ENCODE peak calls at places on chromosomes 4 and X, in four cellular contexts. T, H, R and F are unnamed samples.
A peak's percentile ranks its signal among the peaks of the same experiment; 100 is the strongest.

GRCh38 chr4:149638073-149638472 is 177.6 kb downstream of the IQCM start:
- DNase-seq in T (no peak), H (no peak), R (no peak), F (no peak)

GRCh38 chr4:20662851-20663250 is 37.4 kb upstream of the PACRGL start:
- DNase-seq in T (no peak), H (no peak), R (no peak), F (no peak)

GRCh38 chr4:91220315-91220714 is 1083.5 kb upstream of the GRID2 start:
- DNase-seq in T (no peak), H (no peak), R (no peak), F (no peak)

GRCh38 chrX:17453791-17454190 is 78.8 kb downstream of the NHS start:
- DNase-seq in T (no peak), H (no peak), R (no peak), F (no peak)

GRCh38 chr4:109947457-109947856 is 34.8 kb downstream of the EGF start:
- DNase-seq in T (no peak), H (no peak), R (no peak), F (no peak)

GRCh38 chrX:113675278-113675677 is 834.6 kb upstream of the AMOT start:
- DNase-seq in T (no peak), H (no peak), R (no peak), F (no peak)

GRCh38 chr4:121668368-121669162 is 28.2 kb downstream of the ANXA5 start:
- DNase-seq in T (no peak), H (no peak), R (no peak), F (no peak)

GRCh38 chrX:101759000-101759399 is 99.3 kb upstream of the ARMCX2 start:
- DNase-seq in T (no peak), H (no peak), R (peak; percentile 7), F (no peak)

GRCh38 chr4:2289955-2290333 is 28.0 kb upstream of the MXD4 start:
- DNase-seq in T (no peak), H (no peak), R (no peak), F (peak; percentile 14)

GRCh38 chr4:157052429-157053040 is 23.4 kb upstream of the GLRB start:
- DNase-seq in T (no peak), H (no peak), R (no peak), F (no peak)

GRCh38 chr4:13599159-13599558 is 28.4 kb downstream of the BOD1L1 start:
- DNase-seq in T (no peak), H (no peak), R (no peak), F (no peak)
- TF ChIP-seq CTCF in T (no peak), H (peak; percentile 13), R (no peak), F (no peak)

GRCh38 chrX:149937881-149938426 is 337 bp downstream of the EOLA2 start:
- DNase-seq in T (peak; percentile 23), H (no peak), R (no peak), F (no peak)

GRCh38 chrX:149938427-149939270 is at the start of gene EOLA2:
- DNase-seq in T (peak; percentile 96), H (no peak), R (peak; percentile 93), F (peak; percentile 85)

GRCh38 chrX:149939271-149940014 is 1.2 kb upstream of the EOLA2 start:
- DNase-seq in T (peak; percentile 94), H (no peak), R (peak; percentile 96), F (peak; percentile 93)

GRCh38 chrX:149940015-149940716 is 1.9 kb upstream of the EOLA2 start:
- DNase-seq in T (peak; percentile 93), H (peak; percentile 47), R (peak; percentile 95), F (peak; percentile 86)
- TF ChIP-seq CTCF in T (peak; percentile 45), H (peak; percentile 40), R (no peak), F (peak; percentile 36)

GRCh38 chr4:112564706-112565270 is 48.8 kb upstream of the NEUROG2 start:
- DNase-seq in T (no peak), H (no peak), R (no peak), F (no peak)
- TF ChIP-seq CTCF in T (no peak), H (no peak), R (no peak), F (no peak)

GRCh38 chrX:43702079-43702524 is 46.0 kb downstream of the MAOA start:
- DNase-seq in T (no peak), H (no peak), R (no peak), F (no peak)

GRCh38 chrX:43706786-43707185 is 50.7 kb downstream of the MAOA start:
- DNase-seq in T (no peak), H (no peak), R (no peak), F (no peak)

GRCh38 chrX:43702660-43703059 is 46.6 kb downstream of the MAOA start:
- DNase-seq in T (no peak), H (no peak), R (no peak), F (no peak)

GRCh38 chrX:43703211-43703791 is 47.2 kb downstream of the MAOA start:
- DNase-seq in T (no peak), H (no peak), R (no peak), F (no peak)

GRCh38 chrX:43707812-43708548 is 51.9 kb downstream of the MAOA start:
- DNase-seq in T (peak; percentile 24), H (no peak), R (peak; percentile 26), F (no peak)
- TF ChIP-seq CTCF in T (no peak), H (no peak), R (no peak), F (no peak)

GRCh38 chrX:28278236-28278635 is 297.0 kb upstream of the DCAF8L1 start:
- DNase-seq in T (no peak), H (no peak), R (no peak), F (no peak)
- TF ChIP-seq CTCF in T (no peak), H (no peak), R (no peak), F (no peak)

GRCh38 chrX:149541521-149542047 is 772 bp downstream of the EOLA1 start:
- DNase-seq in T (no peak), H (no peak), R (no peak), F (no peak)

GRCh38 chrX:149540133-149540620 is 635 bp upstream of the EOLA1 start:
- DNase-seq in T (peak; percentile 89), H (no peak), R (peak; percentile 93), F (peak; percentile 90)

GRCh38 chrX:149539283-149540132 is 1.3 kb upstream of the EOLA1 start:
- DNase-seq in T (peak; percentile 87), H (peak; percentile 48), R (peak; percentile 88), F (peak; percentile 71)

GRCh38 chrX:149540621-149541520 is at the start of gene EOLA1:
- DNase-seq in T (peak; percentile 86), H (no peak), R (peak; percentile 79), F (no peak)
- TF ChIP-seq CTCF in T (no peak), H (no peak), R (no peak), F (no peak)

GRCh38 chrX:133218329-133218728 is at the start of gene TFDP3:
- DNase-seq in T (no peak), H (no peak), R (no peak), F (no peak)

GRCh38 chrX:133215017-133215416 is 3.1 kb downstream of the TFDP3 start:
- DNase-seq in T (no peak), H (no peak), R (no peak), F (no peak)

GRCh38 chrX:133214316-133214715 is 3.8 kb downstream of the TFDP3 start:
- DNase-seq in T (no peak), H (no peak), R (no peak), F (no peak)

DNA sequence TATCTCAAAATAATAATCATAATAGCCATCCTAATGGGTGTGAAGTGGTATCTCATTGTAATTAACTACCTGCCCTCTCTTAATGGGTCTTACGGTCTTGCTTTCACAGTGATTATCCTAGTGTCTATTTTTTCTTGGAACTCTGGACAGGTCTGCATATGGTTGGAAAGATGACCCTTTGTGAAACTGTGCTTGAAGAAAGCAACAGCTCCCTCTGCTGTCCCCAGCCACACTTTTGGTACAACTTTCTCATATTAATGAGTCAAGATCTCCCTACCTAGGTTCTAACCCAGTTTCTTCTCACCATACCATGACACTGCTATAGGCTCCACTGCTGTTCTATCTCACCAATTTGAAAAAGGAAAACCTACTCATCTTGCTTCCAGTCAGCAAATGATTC is 2.4 kb downstream of the TFDP3 start:
- DNase-seq in T (no peak), H (no peak), R (no peak), F (no peak)
- TF ChIP-seq CTCF in T (peak; percentile 18), H (peak; percentile 13), R (peak; percentile 10), F (no peak)

GRCh38 chrX:11533211-11533651 is 132.5 kb downstream of the ARHGAP6 start:
- DNase-seq in T (no peak), H (no peak), R (no peak), F (no peak)
- TF ChIP-seq CTCF in T (peak; percentile 95), H (peak; percentile 79), R (peak; percentile 70), F (peak; percentile 91)

DNA sequence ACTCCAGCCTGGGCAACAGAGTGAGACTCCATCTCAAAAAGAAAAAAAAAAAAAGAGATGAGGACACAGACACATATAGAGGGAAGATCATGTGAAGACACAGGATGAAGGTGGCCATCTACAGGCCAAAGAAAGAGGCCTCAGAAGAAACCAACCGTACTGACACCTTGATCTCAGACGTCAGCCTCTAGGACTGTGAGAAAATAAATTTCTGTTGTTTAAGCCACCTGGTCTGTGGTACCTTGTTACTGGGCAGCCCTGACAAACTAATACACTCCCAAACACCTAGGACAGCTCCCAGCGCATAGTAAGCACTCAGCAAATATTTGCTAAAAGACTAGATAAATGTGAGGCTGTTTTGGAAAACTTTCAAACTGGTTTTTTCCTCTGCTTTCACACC is 59.2 kb upstream of the SMIM10 start:
- DNase-seq in T (no peak), H (no peak), R (no peak), F (no peak)
- TF ChIP-seq CTCF in T (no peak), H (no peak), R (no peak), F (no peak)

DNA sequence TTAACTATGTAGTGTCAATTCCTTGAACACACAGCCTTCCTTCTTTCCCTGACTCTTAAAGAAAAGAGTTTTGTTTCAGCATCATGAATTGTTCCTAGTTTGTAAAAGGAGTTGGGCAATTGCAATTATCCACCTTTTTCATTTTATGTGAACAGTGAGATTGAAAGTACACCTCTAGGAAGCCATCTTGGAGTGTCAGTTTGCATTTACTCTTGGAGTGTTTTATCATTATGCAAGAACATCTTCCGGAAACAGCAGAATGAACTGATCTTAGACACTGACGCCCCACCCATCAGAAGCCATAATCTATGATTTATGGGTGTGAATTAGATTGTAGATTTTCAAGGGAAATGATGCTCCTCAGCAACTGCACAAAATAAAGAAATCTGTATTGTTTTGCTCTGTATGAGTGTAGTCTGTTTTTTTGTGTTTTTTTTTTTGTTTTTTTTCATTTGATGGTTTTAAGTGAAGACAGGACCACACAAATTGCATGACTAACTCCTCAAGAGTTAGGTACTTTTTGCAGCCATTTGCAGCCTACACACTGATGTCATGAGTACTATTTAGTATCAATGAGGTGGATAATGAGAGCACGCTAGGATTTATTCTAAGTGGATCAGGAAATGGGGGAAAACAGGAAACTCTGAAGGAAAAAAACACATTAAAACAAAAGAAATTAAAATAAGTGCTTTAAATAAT is 19.5 kb upstream of the FGF2 start:
- DNase-seq in T (no peak), H (no peak), R (no peak), F (no peak)
- TF ChIP-seq CTCF in T (no peak), H (no peak), R (no peak), F (no peak)